ENCODE peak calls at places on chromosomes 7 and 10, in four cellular contexts. One of them, this sample, is unnamed.

GRCh38 chr7:121278120-121279021 is 50.4 kb upstream of the WNT16 start:
- DNase-seq in neural progenitor cell: no peak
- DNase-seq in GF-D8: no peak
- DNase-seq in AG04450: no peak
- DNase-seq in this sample: no peak

GRCh38 chr10:57338823-57339558 is 928.7 kb downstream of the IPMK start:
- DNase-seq in AG04450: no peak
- DNase-seq in neural progenitor cell: peak; percentile 50
- DNase-seq in GF-D8: no peak
- DNase-seq in this sample: peak; percentile 10

GRCh38 chr7:39602351-39602750 is 21.0 kb upstream of the RALA start:
- DNase-seq in AG04450: no peak
- DNase-seq in neural progenitor cell: no peak
- DNase-seq in GF-D8: no peak
- DNase-seq in this sample: no peak

GRCh38 chr10:42969909-42970308 is 107.0 kb upstream of the RET start:
- DNase-seq in neural progenitor cell: no peak
- DNase-seq in GF-D8: no peak
- DNase-seq in AG04450: no peak
- DNase-seq in this sample: no peak

GRCh38 chr10:100370976-100371706 is 24.1 kb downstream of the SCD start:
- DNase-seq in GF-D8: no peak
- DNase-seq in neural progenitor cell: peak; percentile 72
- DNase-seq in AG04450: peak; percentile 37
- DNase-seq in this sample: peak; percentile 64

GRCh38 chr10:63268139-63268797 is 135.1 kb downstream of the NRBF2 start:
- DNase-seq in neural progenitor cell: peak; percentile 57
- DNase-seq in GF-D8: no peak
- DNase-seq in AG04450: no peak
- DNase-seq in this sample: no peak

GRCh38 chr10:124572751-124573150 is 111.1 kb downstream of the LHPP start:
- DNase-seq in AG04450: no peak
- DNase-seq in neural progenitor cell: no peak
- DNase-seq in GF-D8: no peak
- DNase-seq in this sample: no peak

GRCh38 chr7:150896562-150897209 is 44.4 kb downstream of the AOC1 start:
- DNase-seq in GF-D8: no peak
- DNase-seq in neural progenitor cell: no peak
- DNase-seq in AG04450: no peak
- DNase-seq in this sample: no peak

GRCh38 chr7:44581426-44581906 is 565 bp downstream of the TMED4 start:
- DNase-seq in GF-D8: peak; percentile 13
- DNase-seq in AG04450: no peak
- DNase-seq in neural progenitor cell: no peak
- DNase-seq in this sample: no peak

GRCh38 chr10:131933695-131934086 is 32.9 kb downstream of the PPP2R2D start:
- DNase-seq in AG04450: no peak
- DNase-seq in GF-D8: no peak
- DNase-seq in neural progenitor cell: no peak
- DNase-seq in this sample: no peak

GRCh38 chr7:105920766-105921165 is 42.3 kb upstream of the CDHR3 start:
- DNase-seq in AG04450: no peak
- DNase-seq in GF-D8: no peak
- DNase-seq in neural progenitor cell: no peak
- DNase-seq in this sample: no peak

GRCh38 chr7:138025215-138026186 is 23.6 kb upstream of the CREB3L2 start:
- DNase-seq in neural progenitor cell: no peak
- DNase-seq in AG04450: no peak
- DNase-seq in GF-D8: no peak
- DNase-seq in this sample: no peak

GRCh38 chr10:84296071-84296981 is 32.1 kb upstream of the CCSER2 start:
- DNase-seq in neural progenitor cell: no peak
- DNase-seq in AG04450: peak; percentile 77
- DNase-seq in GF-D8: no peak
- DNase-seq in this sample: no peak

This sample was measured in nephron progenitor cell.